ENCODE peak calls at places on chromosome 18, in six cellular contexts. S is foreskin fibroblast, N is B cell, Q is tibial artery, Z is fibroblast of lung, L is mucosa of descending colon. U is an unnamed sample.

GRCh38 chr18:37289423-37289822 is 276.2 kb downstream of the CELF4 start:
- DNase-seq in S (no peak), N (no peak), Q (no peak), Z (no peak), L (no peak), U (no peak)

GRCh38 chr18:11324510-11324909 is 175.1 kb upstream of the PIEZO2 start:
- DNase-seq in S (peak), N (no peak), Q (no peak), Z (peak), L (no peak), U (peak)

GRCh38 chr18:58779514-58779913 is 85.2 kb upstream of the ZNF532 start:
- DNase-seq in S (no peak), N (no peak), Q (no peak), Z (no peak), L (no peak), U (no peak)

GRCh38 chr18:33181016-33181415 is 259.5 kb downstream of the CCDC178 start:
- DNase-seq in S (no peak), N (no peak), Q (no peak), Z (peak), L (no peak), U (no peak)

GRCh38 chr18:35827275-35827929 is 145.1 kb upstream of the RMP24 start:
- DNase-seq in S (no peak), N (no peak), Q (no peak), Z (no peak), L (no peak), U (no peak)

GRCh38 chr18:69795785-69796184 is 151.9 kb downstream of the CD226 start:
- DNase-seq in S (peak), N (no peak), Q (no peak), Z (peak), L (no peak), U (no peak)

GRCh38 chr18:25921677-25922421 is 168.6 kb downstream of the SS18 start:
- DNase-seq in S (peak), N (peak), Q (no peak), Z (peak), L (peak), U (peak)

GRCh38 chr18:1930291-1931270 is 640.7 kb downstream of the METTL4 start:
- DNase-seq in S (no peak), N (no peak), Q (no peak), Z (no peak), L (no peak), U (no peak)

GRCh38 chr18:36652503-36652902 is 176.3 kb downstream of the TPGS2 start:
- DNase-seq in S (no peak), N (no peak), Q (no peak), Z (no peak), L (no peak), U (no peak)

GRCh38 chr18:26489191-26489590 is 59.2 kb downstream of the KCTD1 start:
- DNase-seq in S (peak), N (no peak), Q (no peak), Z (no peak), L (no peak), U (no peak)

GRCh38 chr18:78986018-78986481 is 6.4 kb downstream of the SALL3 start:
- DNase-seq in S (peak), N (no peak), Q (no peak), Z (peak), L (peak), U (peak)

GRCh38 chr18:51637881-51638280 is 440.4 kb upstream of the MEX3C start:
- DNase-seq in S (no peak), N (no peak), Q (no peak), Z (no peak), L (no peak), U (no peak)
- TF ChIP-seq CTCF in S (no peak), N (no peak), Q (no peak), Z (no peak), L (no peak), U (no peak)

DNA sequence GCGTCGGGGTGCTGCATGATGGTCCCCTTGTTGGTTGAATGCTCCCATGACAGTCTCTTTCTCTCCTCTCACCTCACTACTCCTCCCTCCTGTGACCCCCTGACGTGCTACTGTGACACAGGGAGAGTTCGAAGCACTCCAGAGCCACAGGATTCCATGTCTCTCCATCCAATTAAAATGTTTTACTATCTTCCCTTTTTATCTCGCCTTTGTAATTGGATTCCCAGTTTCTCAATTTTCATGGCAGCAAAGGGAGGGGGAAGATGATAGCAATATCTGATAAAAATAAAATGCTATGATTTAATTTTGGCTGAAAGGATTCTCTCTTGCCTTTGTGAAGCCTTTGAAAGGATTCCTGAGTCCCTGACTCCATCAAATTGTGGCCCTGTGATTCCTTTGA is 271.9 kb upstream of the SLC14A2 start:
- DNase-seq in S (no peak), N (no peak), Q (no peak), Z (no peak), L (no peak), U (no peak)
- TF ChIP-seq CTCF in S (no peak), N (no peak), Q (no peak), Z (no peak), L (no peak), U (no peak)

GRCh38 chr18:32018331-32019250 is at the start of gene RNF125:
- DNase-seq in S (peak), N (peak), Q (peak), Z (peak), L (peak), U (peak)
- TF ChIP-seq CTCF in S (no peak), N (no peak), Q (no peak), Z (no peak), L (no peak), U (no peak)

DNA sequence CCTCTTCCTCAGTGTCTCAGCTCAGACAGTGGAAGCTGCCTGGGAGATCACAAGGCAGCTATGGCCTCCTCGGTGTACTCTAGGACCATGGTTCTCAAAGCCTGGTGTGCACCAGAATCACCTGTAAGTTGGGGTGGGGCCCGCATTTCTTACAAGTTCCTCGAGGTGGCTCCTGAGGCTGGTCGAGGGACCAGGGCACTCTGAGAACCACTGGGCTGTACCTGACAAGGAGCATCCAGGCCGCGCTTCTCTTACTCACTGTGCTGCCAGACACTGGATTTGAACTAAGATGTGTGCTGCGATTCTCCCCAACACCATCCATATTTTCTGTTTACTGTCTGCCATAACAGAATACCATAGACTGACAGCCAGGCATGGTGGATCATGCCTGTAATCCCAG is 59.5 kb downstream of the DIPK1C start:
- DNase-seq in S (no peak), N (no peak), Q (no peak), Z (no peak), L (peak), U (no peak)
- TF ChIP-seq CTCF in S (no peak), N (no peak), Q (no peak), Z (no peak), L (no peak), U (no peak)

GRCh38 chr18:46320297-46320696 is 216.1 kb downstream of the HAUS1 start:
- DNase-seq in S (no peak), N (no peak), Q (no peak), Z (no peak), L (no peak), U (no peak)
- TF ChIP-seq CTCF in S (no peak), N (no peak), Q (no peak), Z (no peak), L (no peak), U (no peak)

DNA sequence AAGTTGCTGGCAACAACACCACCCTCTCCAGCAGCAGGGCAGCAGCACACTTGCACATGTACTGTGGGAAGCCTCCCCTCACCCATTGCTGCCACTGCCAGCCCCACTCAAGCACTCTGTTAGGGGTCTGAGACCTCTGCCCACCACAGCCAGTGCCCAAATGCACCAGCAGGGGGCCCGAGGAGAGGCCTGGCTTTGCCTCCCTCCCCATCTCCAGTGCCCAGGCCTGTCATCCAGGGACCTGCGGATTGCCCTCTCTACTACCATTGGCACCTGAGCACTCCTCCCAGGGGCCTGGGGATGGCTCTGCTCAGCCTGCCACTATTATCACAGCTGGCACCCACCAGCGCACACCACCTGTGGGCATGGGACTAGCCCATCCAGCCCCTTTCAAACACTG is 175.7 kb downstream of the PMAIP1 start:
- DNase-seq in S (no peak), N (no peak), Q (no peak), Z (no peak), L (no peak), U (no peak)
- TF ChIP-seq CTCF in S (no peak), N (no peak), Q (no peak), Z (no peak), L (no peak), U (no peak)

GRCh38 chr18:65523461-65523860 is 227.4 kb upstream of the CDH7 start:
- DNase-seq in S (no peak), N (no peak), Q (no peak), Z (no peak), L (no peak), U (no peak)
- TF ChIP-seq CTCF in S (no peak), N (no peak), Q (no peak), Z (no peak), L (no peak), U (no peak)

GRCh38 chr18:3611313-3612038 is 161.5 kb downstream of the TGIF1 start:
- DNase-seq in S (peak), N (no peak), Q (no peak), Z (no peak), L (no peak), U (no peak)
- TF ChIP-seq CTCF in S (no peak), N (no peak), Q (no peak), Z (no peak), L (no peak), U (no peak)